ENCODE peak calls at places on chromosomes 13 and 19, in six cellular contexts. One of them, this sample, is unnamed.
A peak's percentile ranks its signal among the peaks of the same experiment; 100 is the strongest.

GRCh38 chr13:81106348-81106747 is 765.4 kb upstream of the SPRY2 start:
- DNase-seq in RWPE2: no peak
- DNase-seq in kidney: no peak
- DNase-seq in esophagus squamous epithelium: no peak
- DNase-seq in cardiac fibroblast: no peak
- DNase-seq in heart right ventricle: no peak
- DNase-seq in this sample: no peak

GRCh38 chr13:60431108-60431700 is 34.2 kb downstream of the TDRD3 start:
- DNase-seq in RWPE2: no peak
- DNase-seq in kidney: no peak
- DNase-seq in esophagus squamous epithelium: no peak
- DNase-seq in cardiac fibroblast: peak; percentile 81
- DNase-seq in heart right ventricle: no peak
- DNase-seq in this sample: peak; percentile 76

GRCh38 chr13:76917096-76917495 is 30.9 kb upstream of the KCTD12 start:
- DNase-seq in RWPE2: no peak
- DNase-seq in kidney: no peak
- DNase-seq in esophagus squamous epithelium: no peak
- DNase-seq in cardiac fibroblast: peak; percentile 71
- DNase-seq in heart right ventricle: no peak
- DNase-seq in this sample: peak; percentile 64

GRCh38 chr13:111335263-111335662 is 14.8 kb downstream of the TEX29 start:
- DNase-seq in RWPE2: no peak
- DNase-seq in kidney: no peak
- DNase-seq in esophagus squamous epithelium: no peak
- DNase-seq in cardiac fibroblast: no peak
- DNase-seq in heart right ventricle: no peak
- DNase-seq in this sample: no peak

GRCh38 chr19:932647-933552 is 7.1 kb downstream of the ARID3A start:
- DNase-seq in RWPE2: peak; percentile 85
- DNase-seq in kidney: peak; percentile 92
- DNase-seq in esophagus squamous epithelium: no peak
- DNase-seq in cardiac fibroblast: peak; percentile 93
- DNase-seq in heart right ventricle: peak; percentile 81
- DNase-seq in this sample: peak; percentile 93

GRCh38 chr13:113974304-113975281 is 717 bp upstream of the C13orf46 start:
- DNase-seq in RWPE2: peak; percentile 54
- DNase-seq in kidney: peak; percentile 71
- DNase-seq in esophagus squamous epithelium: no peak
- DNase-seq in cardiac fibroblast: no peak
- DNase-seq in heart right ventricle: no peak
- DNase-seq in this sample: no peak

GRCh38 chr13:59416561-59416960 is 747.2 kb downstream of the DIAPH3 start:
- DNase-seq in RWPE2: no peak
- DNase-seq in kidney: no peak
- DNase-seq in esophagus squamous epithelium: no peak
- DNase-seq in cardiac fibroblast: no peak
- DNase-seq in heart right ventricle: no peak
- DNase-seq in this sample: no peak

GRCh38 chr13:25217023-25217909 is 45.2 kb upstream of the AMER2 start:
- DNase-seq in RWPE2: no peak
- DNase-seq in kidney: no peak
- DNase-seq in esophagus squamous epithelium: no peak
- DNase-seq in cardiac fibroblast: peak; percentile 8
- DNase-seq in heart right ventricle: no peak
- DNase-seq in this sample: peak; percentile 79

GRCh38 chr19:5578094-5578846 is 10.5 kb upstream of the TINCR start:
- DNase-seq in RWPE2: no peak
- DNase-seq in kidney: peak; percentile 85
- DNase-seq in esophagus squamous epithelium: no peak
- DNase-seq in cardiac fibroblast: peak; percentile 45
- DNase-seq in heart right ventricle: peak; percentile 69
- DNase-seq in this sample: peak; percentile 48

GRCh38 chr19:18606281-18607221 is at the start of gene CRLF1:
- DNase-seq in RWPE2: no peak
- DNase-seq in kidney: no peak
- DNase-seq in esophagus squamous epithelium: no peak
- DNase-seq in cardiac fibroblast: no peak
- DNase-seq in heart right ventricle: no peak
- DNase-seq in this sample: no peak

GRCh38 chr19:43651758-43652545 is 12.3 kb upstream of the CADM4 start:
- DNase-seq in RWPE2: no peak
- DNase-seq in kidney: no peak
- DNase-seq in esophagus squamous epithelium: no peak
- DNase-seq in cardiac fibroblast: peak; percentile 79
- DNase-seq in heart right ventricle: peak; percentile 35
- DNase-seq in this sample: peak; percentile 66

GRCh38 chr19:8143041-8143440 is 6.4 kb downstream of the FBN3 start:
- DNase-seq in RWPE2: no peak
- DNase-seq in kidney: no peak
- DNase-seq in esophagus squamous epithelium: no peak
- DNase-seq in cardiac fibroblast: no peak
- DNase-seq in heart right ventricle: no peak
- DNase-seq in this sample: no peak

GRCh38 chr13:30253830-30254229 is 53.5 kb downstream of the KATNAL1 start:
- DNase-seq in RWPE2: no peak
- DNase-seq in kidney: no peak
- DNase-seq in esophagus squamous epithelium: no peak
- DNase-seq in cardiac fibroblast: no peak
- DNase-seq in heart right ventricle: no peak
- DNase-seq in this sample: no peak

GRCh38 chr13:30256713-30257432 is 50.5 kb downstream of the KATNAL1 start:
- DNase-seq in RWPE2: no peak
- DNase-seq in kidney: no peak
- DNase-seq in esophagus squamous epithelium: no peak
- DNase-seq in cardiac fibroblast: peak; percentile 29
- DNase-seq in heart right ventricle: no peak
- DNase-seq in this sample: peak; percentile 20

GRCh38 chr13:30257433-30258099 is 49.8 kb downstream of the KATNAL1 start:
- DNase-seq in RWPE2: no peak
- DNase-seq in kidney: no peak
- DNase-seq in esophagus squamous epithelium: no peak
- DNase-seq in cardiac fibroblast: no peak
- DNase-seq in heart right ventricle: no peak
- DNase-seq in this sample: no peak

GRCh38 chr13:30255696-30256095 is 51.7 kb downstream of the KATNAL1 start:
- DNase-seq in RWPE2: no peak
- DNase-seq in kidney: no peak
- DNase-seq in esophagus squamous epithelium: no peak
- DNase-seq in cardiac fibroblast: peak; percentile 13
- DNase-seq in heart right ventricle: no peak
- DNase-seq in this sample: peak; percentile 25
- TF ChIP-seq CTCF in RWPE2: peak; percentile 37
- TF ChIP-seq CTCF in kidney: no peak
- TF ChIP-seq CTCF in esophagus squamous epithelium: peak; percentile 44
- TF ChIP-seq CTCF in cardiac fibroblast: no peak
- TF ChIP-seq CTCF in heart right ventricle: peak; percentile 14
- TF ChIP-seq CTCF in this sample: peak; percentile 5

DNA sequence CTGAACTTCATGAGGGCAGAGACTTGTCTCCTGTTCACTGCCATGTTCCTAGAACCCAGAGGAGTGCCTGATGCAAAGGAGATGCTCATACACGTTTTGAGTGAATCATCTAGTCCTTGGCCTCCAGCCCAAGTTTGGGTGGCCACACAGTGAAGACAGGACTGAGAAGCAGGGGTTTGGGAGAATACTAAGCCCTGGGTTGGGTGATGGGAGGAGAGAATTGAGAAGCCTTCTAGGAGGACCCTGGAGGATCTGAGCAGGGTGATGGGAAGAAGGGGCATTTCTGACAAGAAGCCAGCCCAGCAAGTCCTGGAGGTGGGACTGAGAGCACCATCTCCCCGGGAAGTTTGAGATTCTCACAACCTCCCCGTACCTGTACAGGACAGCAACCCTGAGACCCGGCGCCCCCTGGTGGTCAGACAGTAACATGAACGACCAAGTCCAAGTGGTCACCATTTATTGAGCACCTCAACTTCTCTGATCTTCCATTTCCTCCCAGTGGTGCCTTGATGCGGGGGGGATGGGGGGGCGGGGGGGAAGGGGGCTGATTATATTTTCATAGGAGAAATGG is 11.0 kb downstream of the CTU1 start:
- DNase-seq in RWPE2: no peak
- DNase-seq in kidney: peak; percentile 84
- DNase-seq in esophagus squamous epithelium: no peak
- DNase-seq in cardiac fibroblast: peak; percentile 66
- DNase-seq in heart right ventricle: peak; percentile 77
- DNase-seq in this sample: peak; percentile 77
- H3K4me3 ChIP-seq in RWPE2: no peak overlapping the region
- H3K4me3 ChIP-seq in kidney: no peak overlapping the region
- H3K4me3 ChIP-seq in esophagus squamous epithelium: no peak overlapping the region
- H3K4me3 ChIP-seq in cardiac fibroblast: no peak overlapping the region
- H3K4me3 ChIP-seq in heart right ventricle: no peak overlapping the region
- H3K4me3 ChIP-seq in this sample: no peak overlapping the region

DNA sequence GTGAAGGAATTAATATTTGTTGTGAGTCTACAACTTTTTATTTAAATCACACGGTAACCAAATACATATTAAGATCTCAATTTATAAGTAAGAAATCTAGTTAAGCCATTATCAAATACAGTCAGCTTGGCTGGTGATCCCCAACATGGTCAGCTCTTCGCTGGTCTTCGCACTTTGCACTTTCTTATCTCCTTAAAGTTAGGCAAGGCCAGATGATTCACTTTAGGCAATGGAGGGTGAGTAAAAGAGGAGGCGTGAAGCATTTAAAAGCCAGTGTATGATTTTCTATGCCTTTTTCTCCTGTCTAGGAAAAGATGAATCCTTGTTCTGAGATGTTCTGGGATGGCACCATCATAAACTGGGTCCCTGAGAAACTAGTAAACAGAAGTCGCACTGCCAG is 793.7 kb upstream of the ARGLU1 start:
- DNase-seq in RWPE2: no peak
- DNase-seq in kidney: no peak
- DNase-seq in esophagus squamous epithelium: no peak
- DNase-seq in cardiac fibroblast: peak; percentile 58
- DNase-seq in heart right ventricle: no peak
- DNase-seq in this sample: peak; percentile 24
- TF ChIP-seq CTCF in RWPE2: no peak
- TF ChIP-seq CTCF in kidney: no peak
- TF ChIP-seq CTCF in esophagus squamous epithelium: no peak
- TF ChIP-seq CTCF in cardiac fibroblast: no peak
- TF ChIP-seq CTCF in heart right ventricle: no peak
- TF ChIP-seq CTCF in this sample: no peak

GRCh38 chr19:41887711-41888382 is 4.9 kb downstream of the ARHGEF1 start:
- DNase-seq in RWPE2: peak; percentile 98
- DNase-seq in kidney: no peak
- DNase-seq in esophagus squamous epithelium: no peak
- DNase-seq in cardiac fibroblast: no peak
- DNase-seq in heart right ventricle: no peak
- DNase-seq in this sample: peak; percentile 20
- H3K4me3 ChIP-seq in RWPE2: no peak overlapping the region
- H3K4me3 ChIP-seq in kidney: no peak overlapping the region
- H3K4me3 ChIP-seq in esophagus squamous epithelium: no peak overlapping the region
- H3K4me3 ChIP-seq in cardiac fibroblast: no peak overlapping the region
- H3K4me3 ChIP-seq in heart right ventricle: no peak overlapping the region
- H3K4me3 ChIP-seq in this sample: no peak overlapping the region

DNA sequence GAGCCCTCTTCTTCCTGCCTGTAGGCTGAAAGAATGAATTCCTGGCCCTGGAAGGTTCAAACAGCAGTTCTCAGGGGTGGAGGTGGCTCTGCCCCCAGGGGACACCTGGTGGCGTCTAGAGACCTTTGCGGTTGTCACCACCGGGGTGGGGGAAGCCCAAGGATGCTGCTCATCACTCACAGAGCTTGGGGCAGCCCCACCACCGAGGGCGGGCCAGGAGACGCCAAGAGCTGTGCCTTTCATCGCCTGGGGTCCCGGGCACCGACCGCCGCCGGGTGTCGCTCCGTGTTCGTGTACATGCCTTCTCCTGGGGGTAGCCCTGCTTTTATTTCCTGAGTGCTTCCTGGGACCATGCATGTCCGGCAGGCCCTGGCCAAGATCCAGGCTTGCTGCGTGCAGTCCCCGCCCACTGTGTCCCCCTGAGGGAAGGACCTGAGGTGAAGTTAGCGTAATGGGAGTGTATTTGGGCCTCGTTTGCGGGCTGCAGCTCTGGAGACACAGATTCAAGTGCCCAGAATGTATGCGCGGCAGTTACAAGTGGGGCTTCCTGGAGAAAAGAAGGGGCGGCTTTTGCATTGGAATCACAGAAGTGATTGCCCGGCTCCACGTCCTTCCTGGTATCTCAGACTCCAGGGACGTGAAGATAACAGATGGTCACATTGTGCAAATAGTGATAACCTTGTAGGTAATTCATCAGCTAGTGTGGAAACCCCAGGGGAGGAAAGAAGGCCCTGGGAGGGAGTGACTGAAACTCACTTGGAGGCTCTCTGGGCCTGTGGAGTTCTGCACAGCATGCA is 7.8 kb downstream of the DOT1L start:
- DNase-seq in RWPE2: no peak
- DNase-seq in kidney: peak; percentile 85
- DNase-seq in esophagus squamous epithelium: no peak
- DNase-seq in cardiac fibroblast: peak; percentile 60
- DNase-seq in heart right ventricle: peak; percentile 68
- DNase-seq in this sample: peak; percentile 47
- TF ChIP-seq CTCF in RWPE2: no peak
- TF ChIP-seq CTCF in kidney: no peak
- TF ChIP-seq CTCF in esophagus squamous epithelium: peak; percentile 6
- TF ChIP-seq CTCF in cardiac fibroblast: peak; percentile 6
- TF ChIP-seq CTCF in heart right ventricle: no peak
- TF ChIP-seq CTCF in this sample: no peak

DNA sequence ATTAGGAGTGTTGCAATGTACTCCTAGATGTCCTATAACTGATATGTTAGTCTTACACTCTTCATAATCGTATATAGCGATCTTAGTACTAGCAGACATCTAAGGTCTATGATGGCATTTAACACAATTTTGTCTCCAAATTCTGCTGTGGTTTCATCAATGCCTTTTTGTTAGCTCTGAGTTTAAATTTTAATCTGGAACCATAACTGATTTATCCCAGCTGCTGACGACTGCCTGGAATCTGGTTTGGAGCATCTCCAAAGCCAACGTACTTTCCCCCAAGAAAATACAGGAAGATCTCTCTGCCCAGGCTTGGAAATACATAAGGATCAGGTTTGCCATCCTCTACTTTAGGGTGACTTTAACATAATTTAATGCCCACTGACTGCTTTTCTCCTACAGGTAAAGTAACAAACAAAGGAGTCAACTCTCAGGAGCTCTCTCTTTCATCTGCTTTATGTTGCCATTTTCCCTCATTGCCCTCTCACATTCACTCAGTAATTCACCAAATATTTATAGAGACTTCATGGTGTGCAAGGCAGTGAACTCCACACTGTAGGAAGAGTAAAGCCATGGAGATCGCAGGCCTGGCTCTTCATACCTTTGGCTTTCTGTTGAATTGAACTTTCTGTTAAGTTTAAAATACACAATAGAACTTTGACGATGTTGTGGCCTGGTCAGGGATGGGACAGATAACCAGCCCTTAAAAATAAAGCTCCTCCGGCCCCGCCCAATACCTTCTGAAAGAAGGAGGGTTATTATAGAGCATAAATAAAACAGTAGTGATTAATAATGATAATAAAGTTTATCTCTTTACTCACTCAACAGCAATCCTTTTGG is 23.3 kb upstream of the SPART start:
- DNase-seq in RWPE2: no peak
- DNase-seq in kidney: no peak
- DNase-seq in esophagus squamous epithelium: no peak
- DNase-seq in cardiac fibroblast: peak; percentile 70
- DNase-seq in heart right ventricle: no peak
- DNase-seq in this sample: peak; percentile 51
- H3K4me3 ChIP-seq in RWPE2: no peak overlapping the region
- H3K4me3 ChIP-seq in kidney: no peak overlapping the region
- H3K4me3 ChIP-seq in esophagus squamous epithelium: no peak overlapping the region
- H3K4me3 ChIP-seq in cardiac fibroblast: no peak overlapping the region
- H3K4me3 ChIP-seq in heart right ventricle: no peak overlapping the region
- H3K4me3 ChIP-seq in this sample: no peak overlapping the region